ENCODE peak calls at places on chromosomes 13 and 19, in four cellular contexts. Z, F, G and S are unnamed samples.

GRCh38 chr13:66152596-66152995 is 1077.5 kb downstream of the PCDH9 start:
- DNase-seq in G (no peak), F (no peak), Z (no peak), S (no peak)

GRCh38 chr13:32897296-32897695 is 118.9 kb upstream of the KL start:
- DNase-seq in F (no peak), G (no peak), Z (no peak), S (no peak)

GRCh38 chr13:22561581-22561980 is 619.2 kb upstream of the SGCG start:
- DNase-seq in G (no peak), F (no peak), Z (no peak), S (no peak)

GRCh38 chr19:35710784-35711723 is 6.7 kb downstream of the ZBTB32 start:
- DNase-seq in Z (no peak), G (no peak), F (no peak), S (no peak)

GRCh38 chr13:41017153-41017552 is 2.0 kb downstream of the ELF1 start:
- DNase-seq in G (no peak), F (no peak), Z (no peak), S (peak; percentile 80)

GRCh38 chr13:46211116-46211515 is 612 bp upstream of the LRRC63 start:
- DNase-seq in F (no peak), G (no peak), Z (no peak), S (no peak)

GRCh38 chr19:55484571-55485438 is at the start of gene NAT14:
- DNase-seq in G (peak; percentile 94), F (no peak), Z (peak; percentile 80), S (no peak)

GRCh38 chr19:14113762-14114414 is 3.7 kb downstream of the PRKACA start:
- DNase-seq in F (no peak), Z (peak; percentile 19), G (no peak), S (no peak)

GRCh38 chr13:74136089-74136658 is 2.0 kb upstream of the KLF12 start:
- DNase-seq in G (peak; percentile 53), F (no peak), Z (peak; percentile 9), S (no peak)

GRCh38 chr13:37136187-37136586 is 30.7 kb upstream of the CSNK1A1L start:
- DNase-seq in F (no peak), Z (no peak), G (no peak), S (no peak)

GRCh38 chr13:48842316-48842715 is 133.4 kb upstream of the FNDC3A start:
- DNase-seq in Z (no peak), F (no peak), G (no peak), S (no peak)

GRCh38 chr13:34019870-34020269 is 201.9 kb downstream of the RFC3 start:
- DNase-seq in G (no peak), F (no peak), Z (no peak), S (no peak)

GRCh38 chr13:29457299-29457698 is 138.2 kb downstream of the SLC7A1 start:
- DNase-seq in F (no peak), G (no peak), Z (no peak), S (no peak)

GRCh38 chr13:57557979-57558529 is 73.5 kb upstream of the PCDH17 start:
- DNase-seq in G (no peak), F (no peak), Z (no peak), S (no peak)

GRCh38 chr19:33329727-33330126 is 27.4 kb upstream of the CEBPA start:
- DNase-seq in G (no peak), F (no peak), Z (no peak), S (no peak)

GRCh38 chr19:13012690-13013608 is 17.7 kb downstream of the NFIX start:
- DNase-seq in Z (no peak), F (peak; percentile 74), G (no peak), S (peak; percentile 75)

GRCh38 chr13:34863360-34864135 is 78.5 kb upstream of the NBEA start:
- DNase-seq in F (no peak), Z (no peak), G (no peak), S (no peak)

GRCh38 chr13:45325806-45326205 is 15.2 kb downstream of the TPT1 start:
- DNase-seq in Z (no peak), F (no peak), G (no peak), S (no peak)

GRCh38 chr19:55116232-55117062 is 990 bp downstream of the PPP1R12C start:
- DNase-seq in F (peak; percentile 81), Z (peak; percentile 29), G (peak; percentile 15), S (peak; percentile 80)

GRCh38 chr13:110418944-110419343 is 111.9 kb downstream of the COL4A2 start:
- DNase-seq in F (no peak), Z (no peak), G (no peak), S (no peak)

GRCh38 chr19:4034048-4035017 is 26.8 kb downstream of the PIAS4 start:
- DNase-seq in F (no peak), Z (no peak), G (no peak), S (no peak)

GRCh38 chr19:38452430-38453366 is 19.2 kb downstream of the RYR1 start:
- DNase-seq in G (peak; percentile 53), Z (no peak), F (no peak), S (no peak)

GRCh38 chr13:102017248-102017647 is 384.6 kb downstream of the FGF14 start:
- DNase-seq in G (no peak), Z (no peak), F (no peak), S (no peak)

GRCh38 chr13:47397739-47398138 is 500.9 kb upstream of the HTR2A start:
- DNase-seq in F (no peak), G (no peak), Z (no peak), S (no peak)

GRCh38 chr13:42497798-42498197 is 76.2 kb upstream of the TNFSF11 start:
- DNase-seq in G (no peak), F (no peak), Z (no peak), S (no peak)

GRCh38 chr19:10321417-10321797 is 5.6 kb upstream of the FDX2 start:
- DNase-seq in Z (no peak), F (no peak), G (no peak), S (no peak)

GRCh38 chr13:33694546-33694945 is 123.4 kb upstream of the RFC3 start:
- DNase-seq in F (no peak), G (no peak), Z (no peak), S (no peak)

GRCh38 chr19:42553292-42554045 is 25.2 kb upstream of the CEACAM1 start:
- DNase-seq in Z (no peak), F (peak; percentile 51), G (no peak), S (no peak)

GRCh38 chr13:97878421-97879375 is 74.8 kb upstream of the IPO5 start:
- DNase-seq in G (no peak), F (no peak), Z (no peak), S (no peak)

GRCh38 chr19:4256563-4256962 is 9.7 kb downstream of the YJU2 start:
- DNase-seq in F (no peak), Z (no peak), G (no peak), S (no peak)

GRCh38 chr19:1001538-1002166 is 1.4 kb downstream of the GRIN3B start:
- DNase-seq in Z (peak; percentile 73), F (peak; percentile 60), G (peak; percentile 82), S (no peak)

GRCh38 chr13:43744630-43745029 is 42.1 kb downstream of the ENOX1 start:
- DNase-seq in Z (no peak), G (no peak), F (no peak), S (no peak)

DNA sequence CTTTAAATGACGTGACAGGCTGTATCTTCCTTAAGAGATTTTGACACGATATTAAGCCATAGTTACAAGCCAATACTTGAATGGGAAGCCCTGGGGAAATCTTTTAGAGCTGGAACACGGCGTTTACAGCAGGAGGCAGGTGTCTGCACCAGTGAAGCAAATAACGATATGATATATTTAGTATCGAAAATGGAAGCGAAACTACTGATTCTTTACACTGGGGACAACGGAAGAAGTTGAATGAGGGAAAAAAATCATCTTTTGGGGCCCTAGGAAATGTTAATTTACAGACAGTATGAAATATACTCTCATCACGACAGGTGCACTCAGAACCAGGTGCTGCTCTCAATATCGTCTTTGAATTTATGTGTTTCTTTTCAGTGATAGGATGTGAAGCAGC is 793.9 kb upstream of the PCDH20 start:
- DNase-seq in G (no peak), F (no peak), Z (no peak), S (no peak)
- TF ChIP-seq CTCF in G (no peak), F (no peak), Z (no peak), S (no peak)

GRCh38 chr13:59178344-59178743 is 985.4 kb downstream of the DIAPH3 start:
- DNase-seq in Z (no peak), G (no peak), F (no peak), S (no peak)
- TF ChIP-seq CTCF in Z (no peak), G (no peak), F (no peak), S (no peak)

GRCh38 chr19:2223959-2224358 is 12.2 kb downstream of the PLEKHJ1 start:
- DNase-seq in G (no peak), F (no peak), Z (no peak), S (no peak)

GRCh38 chr19:2219726-2220125 is 16.4 kb downstream of the PLEKHJ1 start:
- DNase-seq in F (no peak), Z (no peak), G (no peak), S (no peak)

GRCh38 chr19:2221250-2221831 is 14.8 kb downstream of the PLEKHJ1 start:
- DNase-seq in F (no peak), Z (no peak), G (no peak), S (no peak)

GRCh38 chr19:2223391-2223790 is 12.7 kb downstream of the PLEKHJ1 start:
- DNase-seq in F (no peak), G (no peak), Z (no peak), S (no peak)

GRCh38 chr19:2221918-2222317 is 14.2 kb downstream of the PLEKHJ1 start:
- DNase-seq in F (no peak), G (no peak), Z (no peak), S (no peak)
- TF ChIP-seq CTCF in F (no peak), G (no peak), Z (peak; percentile 21), S (peak; percentile 18)

DNA sequence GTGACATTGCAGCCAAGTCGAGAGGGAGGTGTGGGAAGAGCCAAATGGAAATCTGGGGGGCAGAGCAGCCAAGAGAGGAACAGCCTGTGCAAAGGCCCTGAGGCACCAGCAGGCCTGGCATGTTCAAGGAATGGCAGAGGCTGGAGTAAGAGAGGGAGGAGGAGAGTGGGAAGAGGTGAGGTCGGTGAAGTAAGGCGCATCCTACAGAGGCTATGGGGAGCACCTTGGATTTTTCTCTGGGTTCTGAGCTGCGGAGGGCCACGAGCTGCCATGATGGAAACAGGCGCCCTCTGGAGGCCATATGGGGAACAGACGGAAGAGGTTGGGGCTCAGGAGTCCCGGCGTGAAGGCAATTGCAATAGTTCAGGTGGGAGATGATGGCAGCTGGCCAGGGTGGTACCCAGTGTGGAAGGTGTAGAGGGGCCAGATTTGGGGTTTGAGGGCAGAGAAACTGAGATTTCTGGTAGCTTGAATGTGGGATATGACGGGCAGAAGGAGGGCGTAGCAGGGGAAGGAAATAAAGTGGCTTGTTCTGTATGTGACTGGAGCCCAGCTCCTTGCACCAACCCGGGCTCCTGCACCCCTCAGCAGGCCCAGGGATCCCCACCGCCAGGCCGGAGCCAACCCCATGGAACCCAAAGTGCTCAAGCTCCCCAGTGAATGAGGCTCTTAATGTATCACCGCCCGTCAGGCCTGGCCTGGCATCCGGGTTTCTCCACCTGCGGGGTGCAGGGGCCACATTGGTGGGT is 20.5 kb upstream of the STRN4 start:
- DNase-seq in Z (peak; percentile 48), G (peak; percentile 53), F (peak; percentile 60), S (peak; percentile 67)
- TF ChIP-seq CTCF in Z (peak; percentile 72), G (peak; percentile 55), F (peak; percentile 66), S (peak; percentile 87)